ENCODE peak calls at places on chromosome 3, in four cellular contexts. One of them, this sample, is unnamed.

GRCh38 chr3:104907507-104907906 is 459.2 kb upstream of the ALCAM start:
- DNase-seq in A549: no peak
- DNase-seq in fibroblast of lung: peak; percentile 82
- DNase-seq in H9: no peak
- DNase-seq in this sample: no peak

GRCh38 chr3:53350652-53351051 is 3.3 kb upstream of the DCP1A start:
- DNase-seq in fibroblast of lung: peak; percentile 58
- DNase-seq in H9: peak; percentile 41
- DNase-seq in A549: peak; percentile 67
- DNase-seq in this sample: no peak

GRCh38 chr3:66555214-66555844 is 54.5 kb upstream of the LRIG1 start:
- DNase-seq in fibroblast of lung: no peak
- DNase-seq in A549: peak; percentile 10
- DNase-seq in H9: no peak
- DNase-seq in this sample: no peak

GRCh38 chr3:83460051-83460450 is 1498.7 kb upstream of the CADM2 start:
- DNase-seq in fibroblast of lung: no peak
- DNase-seq in H9: no peak
- DNase-seq in A549: no peak
- DNase-seq in this sample: no peak

GRCh38 chr3:7242303-7242635 is 381.4 kb downstream of the GRM7 start:
- DNase-seq in H9: no peak
- DNase-seq in fibroblast of lung: no peak
- DNase-seq in A549: no peak
- DNase-seq in this sample: no peak

GRCh38 chr3:192827208-192827607 is 90.4 kb downstream of the MB21D2 start:
- DNase-seq in H9: no peak
- DNase-seq in fibroblast of lung: no peak
- DNase-seq in A549: no peak
- DNase-seq in this sample: no peak

GRCh38 chr3:72646263-72646662 is 202.0 kb downstream of the SHQ1 start:
- DNase-seq in fibroblast of lung: no peak
- DNase-seq in H9: no peak
- DNase-seq in A549: no peak
- DNase-seq in this sample: no peak

GRCh38 chr3:12948891-12949711 is 107.7 kb upstream of the RPL32 start:
- DNase-seq in H9: no peak
- DNase-seq in fibroblast of lung: peak; percentile 9
- DNase-seq in A549: no peak
- DNase-seq in this sample: peak; percentile 68

GRCh38 chr3:77256584-77257488 is 216.9 kb downstream of the ROBO2 start:
- DNase-seq in H9: no peak
- DNase-seq in A549: no peak
- DNase-seq in fibroblast of lung: no peak
- DNase-seq in this sample: no peak

GRCh38 chr3:157104521-157104920 is 55.4 kb downstream of the CCNL1 start:
- DNase-seq in A549: no peak
- DNase-seq in H9: no peak
- DNase-seq in fibroblast of lung: peak; percentile 39
- DNase-seq in this sample: no peak

GRCh38 chr3:71131385-71131871 is 452.1 kb downstream of the FOXP1 start:
- DNase-seq in A549: no peak
- DNase-seq in fibroblast of lung: no peak
- DNase-seq in H9: no peak
- DNase-seq in this sample: no peak

GRCh38 chr3:12990781-12991480 is 82.3 kb downstream of the IQSEC1 start:
- DNase-seq in fibroblast of lung: peak; percentile 48
- DNase-seq in H9: no peak
- DNase-seq in A549: no peak
- DNase-seq in this sample: no peak

GRCh38 chr3:177813322-177813721 is 616.0 kb upstream of the TBL1XR1 start:
- DNase-seq in fibroblast of lung: peak; percentile 37
- DNase-seq in A549: peak; percentile 64
- DNase-seq in H9: no peak
- DNase-seq in this sample: no peak

GRCh38 chr3:106206165-106206564 is 337.4 kb upstream of the CBLB start:
- DNase-seq in H9: no peak
- DNase-seq in A549: no peak
- DNase-seq in fibroblast of lung: peak; percentile 28
- DNase-seq in this sample: no peak

GRCh38 chr3:94423566-94423965 is 360.7 kb downstream of the NSUN3 start:
- DNase-seq in H9: no peak
- DNase-seq in fibroblast of lung: peak; percentile 83
- DNase-seq in A549: no peak
- DNase-seq in this sample: no peak

GRCh38 chr3:190182418-190183043 is 61.8 kb upstream of the P3H2 start:
- DNase-seq in A549: peak; percentile 80
- DNase-seq in fibroblast of lung: peak; percentile 56
- DNase-seq in H9: no peak
- DNase-seq in this sample: no peak

GRCh38 chr3:70824785-70825184 is 512.3 kb upstream of the MDFIC2 start:
- DNase-seq in A549: peak; percentile 31
- DNase-seq in fibroblast of lung: peak; percentile 86
- DNase-seq in H9: no peak
- DNase-seq in this sample: no peak

GRCh38 chr3:187798531-187799520 is 53.6 kb upstream of the BCL6 start:
- DNase-seq in H9: no peak
- DNase-seq in A549: no peak
- DNase-seq in fibroblast of lung: no peak
- DNase-seq in this sample: no peak

GRCh38 chr3:106710596-106710995 is 666.6 kb upstream of the CCDC54 start:
- DNase-seq in fibroblast of lung: no peak
- DNase-seq in A549: no peak
- DNase-seq in H9: no peak
- DNase-seq in this sample: no peak

GRCh38 chr3:144429719-144430121 is 458.1 kb downstream of the DIPK2A start:
- DNase-seq in H9: no peak
- DNase-seq in A549: no peak
- DNase-seq in fibroblast of lung: no peak
- DNase-seq in this sample: no peak

GRCh38 chr3:126553284-126553811 is 5.4 kb downstream of the C3orf22 start:
- DNase-seq in A549: no peak
- DNase-seq in H9: peak; percentile 19
- DNase-seq in fibroblast of lung: no peak
- DNase-seq in this sample: peak; percentile 14

GRCh38 chr3:197393711-197394110 is 95.3 kb upstream of the DLG1 start:
- DNase-seq in H9: no peak
- DNase-seq in fibroblast of lung: no peak
- DNase-seq in A549: no peak
- DNase-seq in this sample: no peak

GRCh38 chr3:79654019-79654418 is 113.8 kb downstream of the ROBO1 start:
- DNase-seq in A549: no peak
- DNase-seq in H9: no peak
- DNase-seq in fibroblast of lung: no peak
- DNase-seq in this sample: no peak

GRCh38 chr3:168093229-168093628 is 2.5 kb downstream of the GOLIM4 start:
- DNase-seq in H9: no peak
- DNase-seq in fibroblast of lung: no peak
- DNase-seq in A549: no peak
- DNase-seq in this sample: no peak

GRCh38 chr3:118960876-118961275 is 73.8 kb downstream of the IGSF11 start:
- DNase-seq in fibroblast of lung: no peak
- DNase-seq in H9: no peak
- DNase-seq in A549: no peak
- DNase-seq in this sample: no peak

GRCh38 chr3:187066228-187066995 is 72.9 kb downstream of the RPL39L start:
- DNase-seq in H9: peak; percentile 85
- DNase-seq in A549: peak; percentile 66
- DNase-seq in fibroblast of lung: peak; percentile 15
- DNase-seq in this sample: no peak

GRCh38 chr3:56874269-56874668 is 72.5 kb upstream of the ARHGEF3 start:
- DNase-seq in A549: no peak
- DNase-seq in fibroblast of lung: no peak
- DNase-seq in H9: no peak
- DNase-seq in this sample: no peak

GRCh38 chr3:28835751-28836150 is 445.1 kb upstream of the RBMS3 start:
- DNase-seq in fibroblast of lung: no peak
- DNase-seq in H9: peak; percentile 58
- DNase-seq in A549: no peak
- DNase-seq in this sample: peak; percentile 42

GRCh38 chr3:176848431-176849214 is 348.7 kb downstream of the TBL1XR1 start:
- DNase-seq in fibroblast of lung: no peak
- DNase-seq in H9: no peak
- DNase-seq in A549: no peak
- DNase-seq in this sample: no peak

GRCh38 chr3:23800731-23801130 is 5.0 kb upstream of the UBE2E1 start:
- DNase-seq in fibroblast of lung: peak; percentile 65
- DNase-seq in H9: no peak
- DNase-seq in A549: peak; percentile 41
- DNase-seq in this sample: no peak
- TF ChIP-seq CTCF in fibroblast of lung: peak; percentile 18
- TF ChIP-seq CTCF in H9: no peak
- TF ChIP-seq CTCF in A549: peak; percentile 39
- TF ChIP-seq CTCF in this sample: peak; percentile 22

DNA sequence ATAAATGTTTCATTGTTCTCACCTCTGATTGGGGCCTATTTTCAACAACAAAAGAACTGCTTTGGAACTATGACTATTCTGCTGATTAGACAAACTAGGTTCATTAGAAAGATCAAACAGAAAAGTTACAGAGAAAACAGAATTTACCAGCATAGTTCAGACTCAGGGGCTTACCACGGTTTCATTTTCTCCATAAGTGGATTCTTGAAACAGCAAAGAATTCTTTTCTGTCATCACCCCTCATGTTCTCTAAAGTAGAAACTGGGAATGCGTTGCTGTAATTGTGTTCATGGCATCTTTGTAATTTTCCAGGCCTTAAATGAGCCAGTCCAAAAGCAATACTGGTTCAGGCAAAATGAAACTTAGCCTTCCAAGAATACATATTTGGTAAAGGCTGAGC is 287.7 kb downstream of the CHL1 start:
- DNase-seq in H9: no peak
- DNase-seq in fibroblast of lung: no peak
- DNase-seq in A549: no peak
- DNase-seq in this sample: no peak
- H3K9me3 ChIP-seq in H9: no peaks in the 10 kb centered on the region
- H3K9me3 ChIP-seq in fibroblast of lung: no peaks in the 10 kb centered on the region
- H3K9me3 ChIP-seq in A549: no peaks in the 10 kb centered on the region
- H3K9me3 ChIP-seq in this sample: no peaks in the 10 kb centered on the region

DNA sequence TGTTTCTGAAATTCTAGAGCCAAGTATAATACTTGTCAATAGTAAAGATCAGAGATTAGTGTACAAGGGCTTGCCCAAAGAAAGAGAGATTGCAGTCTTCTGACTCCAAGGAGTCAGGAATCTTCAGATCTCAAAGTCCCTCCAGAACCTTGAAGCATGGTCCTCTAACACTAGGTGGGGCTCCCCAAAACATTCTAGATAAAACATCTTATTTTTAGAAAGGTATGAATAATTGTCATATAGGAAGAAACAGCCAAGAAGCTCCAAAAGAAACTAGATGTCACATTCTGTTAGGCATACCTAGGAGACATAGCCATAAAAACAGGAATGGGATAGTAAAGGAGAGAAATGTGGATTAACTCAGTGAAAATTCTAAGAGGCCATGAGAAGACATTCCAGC is 10.7 kb downstream of the MUC13 start:
- DNase-seq in A549: peak; percentile 19
- DNase-seq in fibroblast of lung: no peak
- DNase-seq in H9: no peak
- DNase-seq in this sample: no peak
- TF ChIP-seq CTCF in A549: no peak
- TF ChIP-seq CTCF in fibroblast of lung: peak; percentile 26
- TF ChIP-seq CTCF in H9: no peak
- TF ChIP-seq CTCF in this sample: peak; percentile 7

GRCh38 chr3:8702560-8702959 is 31.0 kb upstream of the CAV3 start:
- DNase-seq in fibroblast of lung: no peak
- DNase-seq in H9: peak; percentile 67
- DNase-seq in A549: no peak
- DNase-seq in this sample: no peak

GRCh38 chr3:8709287-8709686 is 24.3 kb upstream of the CAV3 start:
- DNase-seq in fibroblast of lung: no peak
- DNase-seq in H9: no peak
- DNase-seq in A549: no peak
- DNase-seq in this sample: no peak

GRCh38 chr3:8709801-8710524 is 23.6 kb upstream of the CAV3 start:
- DNase-seq in A549: no peak
- DNase-seq in H9: no peak
- DNase-seq in fibroblast of lung: no peak
- DNase-seq in this sample: no peak

DNA sequence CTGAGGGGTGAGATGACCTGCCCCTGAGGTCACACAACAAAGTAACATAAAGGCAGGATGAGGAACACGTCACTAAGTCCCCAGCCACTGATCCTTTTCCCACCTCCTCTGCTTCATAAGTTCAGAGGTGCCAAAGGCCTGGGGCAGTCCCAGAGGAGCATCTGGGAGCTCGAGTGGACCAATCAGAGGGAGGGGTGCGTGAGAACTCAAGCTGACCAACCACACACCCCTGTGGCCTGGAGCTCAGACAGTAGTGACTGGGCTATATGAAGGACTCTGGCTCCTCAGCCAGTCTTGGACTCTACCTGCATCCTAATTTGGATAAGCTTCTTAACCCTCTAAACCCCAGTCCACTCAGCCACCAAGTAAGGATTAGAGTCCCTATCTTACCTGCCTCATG is 28.0 kb upstream of the CAV3 start:
- DNase-seq in fibroblast of lung: no peak
- DNase-seq in H9: no peak
- DNase-seq in A549: no peak
- DNase-seq in this sample: no peak
- H3K9me3 ChIP-seq in fibroblast of lung: no peaks in the 10 kb centered on the region
- H3K9me3 ChIP-seq in H9: no peaks in the 10 kb centered on the region
- H3K9me3 ChIP-seq in A549: peaks cover 19% of the 10 kb centered on the region
- H3K9me3 ChIP-seq in this sample: no peaks in the 10 kb centered on the region

DNA sequence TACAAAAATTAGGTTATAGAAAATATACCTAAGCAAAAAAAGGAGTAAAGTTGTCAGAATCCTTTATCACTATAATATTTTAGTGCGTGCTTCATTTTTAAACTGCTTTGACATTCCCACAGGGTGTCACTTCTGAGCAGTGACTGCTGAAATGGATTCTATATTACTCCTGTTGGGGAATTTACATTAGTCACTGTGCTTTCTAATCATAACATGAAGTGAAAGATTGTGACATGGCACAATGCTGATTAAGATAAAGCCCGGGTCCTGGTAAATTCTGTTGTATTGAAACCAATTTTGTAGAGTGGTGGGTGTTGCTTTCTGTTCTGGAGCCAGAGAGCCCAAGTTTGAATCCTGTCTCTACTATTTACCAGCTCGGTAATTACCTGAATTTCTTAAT is 36.4 kb upstream of the EHHADH start:
- DNase-seq in H9: no peak
- DNase-seq in fibroblast of lung: no peak
- DNase-seq in A549: no peak
- DNase-seq in this sample: no peak
- TF ChIP-seq CTCF in H9: no peak
- TF ChIP-seq CTCF in fibroblast of lung: no peak
- TF ChIP-seq CTCF in A549: no peak
- TF ChIP-seq CTCF in this sample: no peak

This sample was measured in lower lobe of right lung.